ENCODE peak calls at places on chromosomes 2 and 18, in seven cellular contexts. P is neuronal stem cell, J is H9, W is IMR-90, T is mesendoderm, C is mesenchymal stem cell, I is trophoblast cell. G is an unnamed sample.
A peak's percentile ranks its signal among the peaks of the same experiment; 100 is the strongest.

GRCh38 chr2:231361701-231362588 is 33.6 kb upstream of the B3GNT7 start:
- DNase-seq in J (no peak), W (no peak), T (peak; percentile 33), P (no peak), C (no peak), I (no peak), G (no peak)

GRCh38 chr18:79685971-79686370 is 6.4 kb downstream of the CTDP1 start:
- DNase-seq in J (no peak), I (peak; percentile 22), T (no peak), P (no peak), W (no peak), C (no peak), G (no peak)

GRCh38 chr2:97095661-97096060 is 979 bp upstream of the FAHD2B start:
- DNase-seq in C (no peak), T (no peak), P (no peak), W (no peak), J (no peak), I (no peak), G (no peak)

GRCh38 chr2:101930019-101930418 is 61.7 kb upstream of the IL1R2 start:
- DNase-seq in C (no peak), P (no peak), W (no peak), J (no peak), T (no peak), I (no peak), G (no peak)

GRCh38 chr18:5393779-5394178 is 98.3 kb upstream of the ZBTB14 start:
- DNase-seq in J (no peak), I (peak; percentile 89), W (peak; percentile 81), P (no peak), T (peak; percentile 4), C (no peak), G (no peak)

GRCh38 chr18:73121207-73121606 is 253.4 kb upstream of the NETO1 start:
- DNase-seq in J (no peak), I (no peak), C (no peak), W (no peak), T (no peak), P (no peak), G (no peak)

GRCh38 chr2:174681983-174682577 is 82.2 kb downstream of the CHRNA1 start:
- DNase-seq in P (peak; percentile 21), I (peak; percentile 46), C (peak; percentile 60), W (no peak), J (peak; percentile 46), T (no peak), G (no peak)

GRCh38 chr2:45918816-45919655 is 267.6 kb downstream of the PRKCE start:
- DNase-seq in J (no peak), W (no peak), P (no peak), T (no peak), I (no peak), C (no peak), G (no peak)

GRCh38 chr18:69265661-69266060 is 135.0 kb upstream of the DOK6 start:
- DNase-seq in W (peak; percentile 0), I (no peak), P (no peak), C (no peak), J (no peak), T (no peak), G (no peak)

GRCh38 chr18:21452808-21453511 is 147.5 kb downstream of the ESCO1 start:
- DNase-seq in W (no peak), T (no peak), I (no peak), P (no peak), C (no peak), J (no peak), G (no peak)

GRCh38 chr2:219455635-219456034 is 21.0 kb downstream of the SPEG start:
- DNase-seq in I (no peak), T (no peak), C (no peak), W (no peak), J (no peak), P (no peak), G (no peak)

GRCh38 chr2:150624001-150624401 is 136.5 kb upstream of the RND3 start:
- DNase-seq in I (no peak), P (no peak), T (no peak), C (no peak), W (no peak), J (no peak), G (no peak)

GRCh38 chr2:60148717-60149116 is 404.7 kb downstream of the BCL11A start:
- DNase-seq in P (no peak), W (no peak), J (no peak), T (no peak), I (no peak), C (no peak), G (no peak)

GRCh38 chr18:7482342-7482741 is 84.8 kb upstream of the PTPRM start:
- DNase-seq in J (no peak), P (no peak), C (no peak), I (no peak), W (no peak), T (no peak), G (no peak)

GRCh38 chr2:175766880-175767279 is 235.2 kb downstream of the LNPK start:
- DNase-seq in I (peak; percentile 19), T (no peak), J (no peak), P (no peak), C (peak; percentile 13), W (peak; percentile 54), G (no peak)

GRCh38 chr2:39216495-39217191 is 27.1 kb downstream of the CDKL4 start:
- DNase-seq in J (no peak), P (no peak), W (no peak), C (peak; percentile 42), I (no peak), T (no peak), G (no peak)

GRCh38 chr2:236798491-236798890 is 228.9 kb downstream of the ACKR3 start:
- DNase-seq in T (no peak), I (no peak), P (no peak), J (no peak), W (no peak), C (no peak), G (no peak)

GRCh38 chr18:54426085-54426665 is 68.5 kb downstream of the C18orf54 start:
- DNase-seq in W (no peak), T (no peak), J (no peak), P (no peak), C (no peak), I (no peak), G (no peak)

DNA sequence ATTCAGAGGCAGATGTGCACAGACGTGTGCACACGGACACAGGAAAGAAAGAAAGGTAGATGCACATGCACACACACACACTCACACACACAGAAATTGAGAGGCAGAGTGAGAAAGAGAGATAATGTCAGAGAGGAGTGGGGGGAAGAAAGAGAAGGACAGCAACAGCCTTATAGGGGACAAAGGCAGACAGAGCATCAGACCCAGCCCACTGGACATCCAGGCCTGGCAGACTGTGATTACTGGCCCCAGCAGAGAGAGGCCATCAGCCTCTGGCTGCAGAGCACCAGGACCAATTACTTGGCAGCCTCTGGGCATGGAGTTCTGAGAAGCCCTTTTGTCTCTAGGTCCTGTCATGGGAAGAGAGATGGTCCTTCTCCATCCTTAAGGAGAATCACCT is 66.1 kb downstream of the C18orf54 start:
- DNase-seq in C (no peak), W (no peak), J (no peak), T (no peak), I (no peak), P (no peak), G (no peak)
- H2BK5ac ChIP-seq in C (no peak overlapping the region), W (no peak overlapping the region), J (no peak overlapping the region), T (no peak overlapping the region), I (no peak overlapping the region), P (no peak overlapping the region), G (no peak overlapping the region)

DNA sequence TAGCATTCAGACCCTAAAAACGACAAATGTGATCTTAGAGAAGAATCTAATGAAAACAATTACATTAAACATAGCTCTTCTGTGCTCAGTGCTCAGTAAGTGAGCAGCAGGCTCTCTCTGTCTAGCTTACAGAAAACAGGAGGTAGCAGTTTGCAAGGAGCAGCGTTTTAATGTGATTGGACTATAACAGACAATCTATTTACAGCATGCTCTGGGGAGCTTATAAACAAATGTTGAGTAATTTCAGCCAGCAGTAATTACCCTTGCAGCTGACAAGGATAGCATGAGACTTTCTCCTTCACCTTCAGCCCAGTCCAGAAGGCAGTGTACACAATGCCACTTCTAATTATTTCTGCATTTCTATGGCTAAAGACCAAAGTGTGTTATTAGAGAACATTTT is 270.4 kb downstream of the FIGN start:
- DNase-seq in P (no peak), T (no peak), J (no peak), I (no peak), W (peak; percentile 2), C (peak; percentile 85), G (no peak)
- H2BK5ac ChIP-seq in P (no peak overlapping the region), T (no peak overlapping the region), J (no peak overlapping the region), I (no peak overlapping the region), W (no peak overlapping the region), C (no peak overlapping the region), G (no peak overlapping the region)

DNA sequence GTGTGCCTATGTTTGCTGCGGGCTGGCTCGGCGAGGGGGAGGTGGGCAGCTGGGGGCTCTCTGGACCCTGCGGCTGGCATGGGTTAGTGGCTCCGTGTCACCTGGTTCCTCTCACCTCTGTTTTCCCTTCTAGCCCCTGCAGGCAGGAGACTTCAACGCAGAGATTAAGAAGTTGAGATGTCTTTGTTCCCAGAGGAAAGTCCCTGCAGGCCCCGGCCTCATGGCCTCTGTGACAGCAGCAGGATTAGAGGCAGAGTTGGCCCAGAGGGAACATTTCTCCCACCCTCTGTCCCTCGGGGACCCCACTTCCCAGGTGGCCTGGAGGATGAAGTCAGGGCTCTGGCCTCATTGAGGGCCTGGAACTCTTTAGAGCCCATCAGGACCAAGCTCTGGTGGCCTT is 56.5 kb downstream of the HPCAL1 start:
- DNase-seq in W (no peak), P (no peak), C (no peak), J (no peak), T (no peak), I (no peak), G (no peak)
- H2BK5ac ChIP-seq in W (no peak overlapping the region), P (no peak overlapping the region), C (no peak overlapping the region), J (no peak overlapping the region), T (no peak overlapping the region), I (no peak overlapping the region), G (no peak overlapping the region)

GRCh38 chr2:10344105-10345066 is 41.7 kb downstream of the HPCAL1 start:
- DNase-seq in T (no peak), W (peak; percentile 49), J (no peak), C (no peak), P (no peak), I (no peak), G (no peak)

GRCh38 chr2:10347559-10347941 is 44.8 kb downstream of the HPCAL1 start:
- DNase-seq in I (no peak), J (no peak), P (no peak), W (no peak), T (no peak), C (no peak), G (no peak)

GRCh38 chr2:10345813-10346212 is 43.1 kb downstream of the HPCAL1 start:
- DNase-seq in T (no peak), W (no peak), I (no peak), C (no peak), P (no peak), J (no peak), G (no peak)

GRCh38 chr2:10345126-10345525 is 42.4 kb downstream of the HPCAL1 start:
- DNase-seq in J (no peak), T (no peak), C (no peak), W (no peak), I (no peak), P (no peak), G (no peak)

DNA sequence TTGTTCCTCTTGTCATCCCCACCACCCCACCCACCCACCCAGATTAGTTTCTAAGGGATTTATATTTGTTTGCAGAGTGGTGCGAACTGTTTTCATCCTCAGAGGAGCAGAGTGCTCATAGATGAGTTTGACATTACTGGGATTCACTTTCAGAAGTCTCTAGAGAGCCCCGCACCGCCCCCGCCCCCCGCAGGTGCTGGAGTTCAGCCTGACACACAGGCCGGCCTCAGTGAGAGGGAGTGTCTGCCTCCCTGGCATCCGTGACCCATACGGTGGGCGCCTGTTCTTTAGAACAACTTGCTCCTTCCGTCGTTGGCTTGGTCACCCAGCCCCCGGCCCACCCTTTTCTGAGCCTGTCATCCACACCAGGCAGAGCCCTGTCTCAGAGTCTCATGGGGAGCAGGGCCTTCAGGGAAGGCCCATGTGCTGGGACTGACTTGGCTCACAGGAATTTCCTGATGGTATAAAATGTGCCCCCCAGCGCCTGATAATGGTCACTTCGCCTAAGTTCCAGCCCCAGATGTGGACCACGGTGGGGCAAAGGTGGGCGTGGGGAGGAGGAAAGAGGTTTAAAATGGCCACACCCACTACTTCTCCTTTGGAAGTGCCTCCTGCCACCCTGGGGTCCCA is 44.3 kb downstream of the HPCAL1 start:
- DNase-seq in W (peak; percentile 41), T (no peak), C (no peak), P (no peak), I (no peak), J (no peak), G (no peak)
- H2BK5ac ChIP-seq in W (no peak overlapping the region), T (no peak overlapping the region), C (no peak overlapping the region), P (no peak overlapping the region), I (no peak overlapping the region), J (no peak overlapping the region), G (no peak overlapping the region)